ENCODE peak calls at places on chromosomes 13 and 19, in ten cellular contexts. G is GM23338, P is A549, T is psoas muscle, S is hepatocyte, E is OCI-LY7, C is tibial artery, O is heart right ventricle, M is Peyer's patch, X is GM12878. L is an unnamed sample.

GRCh38 chr13:39877134-39877533 is 221.7 kb downstream of the COG6 start:
- DNase-seq in G (no peak), P (no peak), T (no peak), S (no peak), E (no peak), C (no peak), O (no peak), M (no peak), X (no peak), L (no peak)

GRCh38 chr19:38683393-38684077 is 36.1 kb downstream of the ACTN4 start:
- DNase-seq in G (peak), P (peak), T (peak), S (peak), E (no peak), C (peak), O (no peak), M (peak), X (no peak), L (no peak)

GRCh38 chr13:26978081-26978860 is 193.3 kb downstream of the USP12 start:
- DNase-seq in G (peak), P (no peak), T (no peak), S (peak), E (no peak), C (no peak), O (no peak), M (peak), X (no peak), L (no peak)

GRCh38 chr13:91142572-91142971 is 204.9 kb upstream of the MIR17HG start:
- DNase-seq in G (no peak), P (peak), T (no peak), S (peak), E (no peak), C (no peak), O (no peak), M (no peak), X (no peak), L (no peak)

GRCh38 chr13:50075619-50076097 is 60.4 kb downstream of the KCNRG start:
- DNase-seq in G (no peak), P (no peak), T (no peak), S (no peak), E (peak), C (no peak), O (no peak), M (no peak), X (no peak), L (no peak)

GRCh38 chr19:14318873-14319272 is 62.4 kb upstream of the ADGRE5 start:
- DNase-seq in G (peak), P (no peak), T (peak), S (peak), E (no peak), C (no peak), O (peak), M (peak), X (no peak), L (no peak)

GRCh38 chr13:26475176-26476110 is 82.0 kb upstream of the WASF3 start:
- DNase-seq in G (peak), P (no peak), T (no peak), S (no peak), E (no peak), C (no peak), O (no peak), M (peak), X (no peak), L (no peak)

GRCh38 chr13:41427700-41428099 is 29.6 kb upstream of the RGCC start:
- DNase-seq in G (no peak), P (no peak), T (no peak), S (no peak), E (no peak), C (no peak), O (no peak), M (no peak), X (no peak), L (no peak)

GRCh38 chr13:20461481-20461859 is 64.2 kb downstream of the CRYL1 start:
- DNase-seq in G (no peak), P (no peak), T (no peak), S (no peak), E (no peak), C (no peak), O (no peak), M (no peak), X (no peak), L (no peak)

GRCh38 chr19:5238700-5239099 is 101.9 kb downstream of the PTPRS start:
- DNase-seq in G (peak), P (no peak), T (peak), S (no peak), E (no peak), C (no peak), O (no peak), M (no peak), X (no peak), L (no peak)

GRCh38 chr19:49327878-49328544 is 3.0 kb upstream of the SLC6A16 start:
- DNase-seq in G (peak), P (peak), T (no peak), S (no peak), E (peak), C (peak), O (no peak), M (no peak), X (no peak), L (no peak)

GRCh38 chr13:51158365-51158764 is 47.3 kb upstream of the C13orf42 start:
- DNase-seq in G (no peak), P (peak), T (no peak), S (no peak), E (no peak), C (no peak), O (no peak), M (no peak), X (no peak), L (no peak)

GRCh38 chr19:38061294-38061693 is 154.3 kb downstream of the SIPA1L3 start:
- DNase-seq in G (no peak), P (peak), T (no peak), S (no peak), E (no peak), C (no peak), O (no peak), M (no peak), X (no peak), L (no peak)

GRCh38 chr13:74770361-74770760 is 636.2 kb upstream of the KLF12 start:
- DNase-seq in G (no peak), P (peak), T (no peak), S (no peak), E (no peak), C (no peak), O (no peak), M (no peak), X (no peak), L (no peak)

GRCh38 chr13:31756346-31756745 is 17.0 kb downstream of the RXFP2 start:
- DNase-seq in G (no peak), P (no peak), T (no peak), S (no peak), E (no peak), C (peak), O (no peak), M (no peak), X (no peak), L (no peak)

GRCh38 chr13:41588899-41589298 is 131.5 kb downstream of the RGCC start:
- DNase-seq in G (peak), P (peak), T (no peak), S (no peak), E (no peak), C (no peak), O (no peak), M (no peak), X (no peak), L (no peak)

GRCh38 chr13:44212633-44213387 is 160.8 kb upstream of the SERP2 start:
- DNase-seq in G (peak), P (no peak), T (no peak), S (peak), E (no peak), C (no peak), O (no peak), M (no peak), X (no peak), L (no peak)

DNA sequence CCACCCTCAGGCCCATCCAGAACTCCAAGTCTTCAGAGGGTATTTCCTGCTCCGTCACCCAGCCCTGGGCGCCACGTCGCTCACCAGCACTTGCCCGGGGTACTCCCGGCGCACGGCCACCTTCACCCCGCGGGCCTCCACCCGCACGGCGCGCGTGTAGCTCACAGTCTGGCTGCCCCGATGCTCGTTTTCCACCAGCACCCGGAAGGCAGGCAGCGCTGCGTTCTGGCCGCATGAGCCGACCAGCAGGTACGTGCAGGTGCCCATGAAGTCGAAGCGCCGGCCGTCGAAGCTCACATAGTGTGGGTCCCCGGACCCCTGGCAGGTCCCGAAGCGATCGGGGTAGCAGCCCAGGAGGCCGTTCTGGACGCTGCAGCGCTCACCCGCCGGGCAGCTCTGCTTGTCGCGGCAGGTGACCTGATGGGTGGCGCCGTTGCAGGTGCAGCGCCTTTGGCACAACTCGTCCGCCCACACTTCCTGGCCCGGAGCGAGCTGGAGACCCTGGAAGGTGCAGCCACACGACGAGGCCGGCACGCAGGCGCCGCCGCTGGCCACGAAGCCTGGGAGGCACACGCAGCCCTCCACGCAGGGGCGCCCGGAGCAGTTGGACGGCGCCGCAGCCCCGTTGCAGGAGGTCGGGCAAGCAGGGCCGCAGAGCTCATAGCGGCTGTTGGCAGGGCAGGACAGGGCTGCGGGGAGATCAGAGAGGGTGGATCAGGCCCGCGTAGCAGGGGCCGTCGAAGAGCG is 19.2 kb downstream of the FCGBP start:
- DNase-seq in G (peak), P (no peak), T (no peak), S (peak), E (no peak), C (peak), O (no peak), M (no peak), X (no peak), L (no peak)
- H3K27ac ChIP-seq in G (no peak), P (no peak), T (no peak), S (no peak), E (no peak), C (no peak), O (no peak), M (no peak), X (no peak), L (no peak)

GRCh38 chr19:16465239-16465638 is 6.5 kb downstream of the EPS15L1 start:
- DNase-seq in G (no peak), P (no peak), T (peak), S (no peak), E (no peak), C (no peak), O (no peak), M (no peak), X (no peak), L (no peak)
- H3K27ac ChIP-seq in G (no peak), P (no peak), T (peak), S (no peak), E (no peak), C (no peak), O (peak), M (no peak), X (no peak), L (no peak)

DNA sequence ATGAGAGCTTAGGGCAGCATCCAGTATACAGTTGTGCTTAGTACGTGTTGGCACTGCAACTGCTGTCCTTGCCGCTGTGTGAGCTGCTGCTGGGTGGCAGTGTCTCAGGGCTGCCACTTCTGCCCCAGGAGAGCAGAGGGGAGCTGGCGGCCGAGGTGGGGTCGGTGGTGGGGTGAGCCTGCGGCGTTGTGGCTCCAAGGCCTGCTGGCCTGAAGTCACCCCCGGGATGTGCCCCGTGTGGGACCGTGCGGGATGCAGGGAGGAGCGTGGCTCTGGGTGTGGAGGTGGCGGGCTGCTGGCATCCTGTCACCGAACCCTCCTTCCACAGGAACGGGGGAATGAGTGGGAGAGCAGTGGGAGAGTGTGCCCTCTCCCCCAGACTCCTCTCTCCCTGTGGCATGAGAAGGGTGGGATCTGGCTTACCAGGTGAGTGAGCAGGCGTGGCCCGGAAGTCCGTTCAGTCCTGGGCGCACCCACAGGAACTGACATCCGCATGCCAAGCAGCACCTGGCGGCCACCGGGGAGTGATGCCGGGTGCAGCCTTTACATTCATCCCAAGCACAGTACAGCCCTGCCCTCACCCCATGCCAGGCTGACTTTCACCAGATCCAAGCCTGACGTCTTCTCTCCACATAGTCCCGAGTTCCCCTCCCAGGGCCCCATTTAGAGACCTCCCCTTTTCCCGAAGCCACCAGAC is 26.5 kb downstream of the MCF2L start:
- DNase-seq in G (no peak), P (no peak), T (no peak), S (no peak), E (no peak), C (no peak), O (peak), M (peak), X (no peak), L (no peak)
- H3K27ac ChIP-seq in G (no peak), P (no peak), T (no peak), S (no peak), E (no peak), C (no peak), O (no peak), M (peak), X (no peak), L (no peak)

GRCh38 chr19:13104848-13105646 is 2.4 kb upstream of the LYL1 start:
- DNase-seq in G (no peak), P (no peak), T (no peak), S (no peak), E (peak), C (peak), O (no peak), M (peak), X (no peak), L (no peak)
- H3K27ac ChIP-seq in G (no peak), P (no peak), T (peak), S (no peak), E (peak), C (peak), O (peak), M (peak), X (peak), L (peak)

DNA sequence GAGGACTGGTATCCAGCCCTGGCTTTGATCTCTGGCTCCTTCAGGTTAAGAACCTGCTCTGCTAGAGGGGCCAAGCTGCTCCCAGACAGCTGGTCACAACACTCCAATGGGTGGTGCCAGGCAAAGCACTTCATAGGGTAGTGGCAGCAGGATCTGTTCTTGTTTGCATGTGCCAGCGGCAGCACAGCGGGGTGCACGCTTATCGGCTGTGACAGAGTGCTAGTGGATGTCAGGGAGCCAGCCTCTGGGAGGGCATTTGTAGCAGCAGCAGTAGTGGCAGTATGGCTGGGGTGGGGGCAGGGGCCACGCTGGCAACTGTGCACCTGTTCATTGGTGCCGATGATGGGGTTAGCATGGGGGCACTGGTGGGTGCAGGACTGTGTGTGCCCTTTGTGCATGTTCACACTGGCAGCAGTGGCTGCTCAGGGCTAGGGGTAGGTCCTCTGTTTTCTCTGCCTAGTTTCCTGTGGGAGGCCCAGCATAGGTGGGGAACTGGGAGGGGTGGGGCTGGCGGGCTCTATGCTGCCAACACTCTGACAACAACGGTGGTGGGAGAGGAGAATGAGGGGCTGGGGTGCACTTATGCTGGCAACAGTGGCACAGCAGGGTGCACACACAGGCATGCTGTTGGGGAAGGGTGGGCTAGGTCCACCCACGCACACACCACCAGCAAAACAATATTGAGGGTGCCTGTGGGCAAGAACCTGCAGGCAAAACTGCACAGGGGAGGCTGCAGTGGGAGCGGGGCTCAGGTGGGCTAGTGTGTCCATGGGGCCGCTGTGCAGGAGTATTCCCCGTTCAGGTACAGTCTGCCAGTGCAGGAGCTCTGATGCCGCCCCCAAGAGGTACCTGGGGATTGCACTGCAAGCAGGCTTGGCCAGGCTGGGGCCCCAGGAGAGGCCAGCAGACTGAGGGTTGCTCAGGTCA is 19.3 kb downstream of the AP1M1 start:
- DNase-seq in G (no peak), P (no peak), T (no peak), S (no peak), E (no peak), C (peak), O (no peak), M (no peak), X (no peak), L (no peak)
- H3K27ac ChIP-seq in G (no peak), P (no peak), T (no peak), S (no peak), E (no peak), C (no peak), O (no peak), M (no peak), X (no peak), L (no peak)

DNA sequence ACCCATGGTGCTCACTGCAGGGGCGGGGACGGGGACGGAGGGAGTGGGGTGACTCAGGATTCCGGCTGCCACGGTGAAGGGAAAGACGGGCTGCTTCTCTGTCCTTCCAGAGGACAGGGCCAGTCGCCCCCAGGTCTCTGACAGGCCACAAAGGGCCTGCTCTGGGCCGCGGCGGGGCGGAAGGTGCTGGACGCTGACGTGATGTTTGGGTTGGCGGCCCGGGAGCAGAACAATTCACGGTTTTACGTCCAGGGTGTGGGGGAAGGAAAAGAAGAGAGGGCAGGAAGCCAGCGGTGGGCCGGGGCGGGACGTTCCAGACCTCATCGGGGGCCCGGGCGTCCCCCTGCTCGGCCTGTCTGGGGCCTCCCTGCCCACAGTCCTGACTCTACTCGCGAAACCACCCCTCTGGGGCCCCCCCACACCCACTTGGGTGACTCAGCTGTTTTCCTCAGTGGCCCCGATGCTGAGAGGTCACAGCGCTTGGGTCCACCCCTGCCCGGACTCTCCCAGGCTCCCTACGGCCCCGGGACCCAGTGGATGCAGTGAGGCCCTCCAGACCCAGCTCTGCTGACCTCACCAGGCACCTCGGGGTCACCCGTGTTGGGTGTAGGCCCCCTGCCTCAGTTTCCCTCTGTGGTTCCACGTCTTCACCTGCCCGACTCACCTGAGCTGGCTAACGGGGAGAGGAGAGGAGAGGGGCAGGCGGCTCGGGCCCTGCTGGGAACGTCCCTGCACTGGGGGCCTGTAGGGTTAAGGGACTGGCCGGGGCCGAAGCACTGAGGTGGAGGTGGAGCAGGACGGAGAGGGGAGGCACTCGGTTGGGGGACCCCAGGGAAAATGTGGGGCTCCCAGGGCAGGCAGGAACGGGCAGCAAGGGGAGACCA is 29.2 kb downstream of the PIP5K1C start:
- DNase-seq in G (no peak), P (no peak), T (peak), S (peak), E (no peak), C (peak), O (peak), M (peak), X (no peak), L (no peak)
- H3K27ac ChIP-seq in G (no peak), P (peak), T (peak), S (peak), E (no peak), C (peak), O (peak), M (peak), X (peak), L (peak)